ENCODE peak calls at places on chromosomes 11 and 22, in eight cellular contexts. C is anterior cingulate cortex; P is HL-60; N is nephron progenitor cell; I is stimulated activated CD8-positive, alpha-beta memory T cell treated with anti-CD3 and anti-CD28 coated beads, Interleukin-2, amount 100 ng/mL, for 48 hours; R is stimulated activated CD4-positive, alpha-beta T cell treated with anti-CD3 and anti-CD28 coated beads, TNF-alpha, amount 100 ng/mL, for 24 hours; G is NCI-H748 treated with DMSO at 0.1 percent for 48 hours; Y is LoVo. L is an unnamed sample.

GRCh38 chr11:34706709-34707461 is 86.0 kb downstream of the EHF start:
- DNase-seq in N (no peak), I (no peak), G (no peak), Y (no peak), R (no peak), P (no peak), C (no peak), L (no peak)

GRCh38 chr22:40620464-40621046 is 16.0 kb downstream of the MRTFA start:
- DNase-seq in R (no peak), N (no peak), G (no peak), I (no peak), C (no peak), P (no peak), Y (peak), L (no peak)

GRCh38 chr11:114775849-114776621 is 97.7 kb downstream of the NXPE2 start:
- DNase-seq in I (no peak), N (no peak), G (no peak), R (no peak), Y (no peak), C (peak), P (no peak), L (peak)

GRCh38 chr11:57214494-57214893 is 22.6 kb downstream of the APLNR start:
- DNase-seq in P (no peak), I (no peak), R (no peak), Y (no peak), G (no peak), C (no peak), N (no peak), L (no peak)

GRCh38 chr11:10922944-10923343 is 65.1 kb upstream of the ZBED5 start:
- DNase-seq in N (no peak), R (no peak), I (no peak), Y (no peak), C (no peak), P (no peak), G (no peak), L (no peak)

GRCh38 chr11:2275334-2276279 is 5.2 kb upstream of the ASCL2 start:
- DNase-seq in C (no peak), G (no peak), Y (no peak), N (no peak), P (no peak), I (no peak), R (no peak), L (no peak)

GRCh38 chr11:44980533-44981427 is 30.1 kb upstream of the TP53I11 start:
- DNase-seq in C (no peak), P (no peak), G (no peak), Y (no peak), I (no peak), R (no peak), N (no peak), L (no peak)

GRCh38 chr22:25966448-25966913 is 202.8 kb upstream of the SEZ6L start:
- DNase-seq in Y (no peak), R (no peak), C (no peak), P (no peak), G (no peak), I (no peak), N (peak), L (no peak)

GRCh38 chr11:19345848-19346681 is 105.3 kb upstream of the E2F8 start:
- DNase-seq in N (peak), I (no peak), Y (no peak), R (no peak), C (peak), P (no peak), G (peak), L (peak)

GRCh38 chr11:29914203-29914930 is 102.5 kb downstream of the KCNA4 start:
- DNase-seq in I (no peak), P (no peak), G (no peak), C (no peak), Y (no peak), N (no peak), R (no peak), L (no peak)

GRCh38 chr11:96067160-96067559 is 143.3 kb upstream of the MTMR2 start:
- DNase-seq in C (no peak), G (no peak), Y (no peak), P (no peak), R (no peak), N (no peak), I (no peak), L (no peak)

GRCh38 chr11:64608636-64609035 is 17.6 kb downstream of the SLC22A12 start:
- DNase-seq in C (no peak), N (no peak), Y (no peak), G (no peak), I (no peak), R (no peak), P (no peak), L (no peak)

GRCh38 chr11:34351687-34352469 is 5.9 kb downstream of the ABTB2 start:
- DNase-seq in R (no peak), C (no peak), G (no peak), I (no peak), Y (no peak), P (peak), N (no peak), L (no peak)

GRCh38 chr11:77371646-77372045 is 70.2 kb upstream of the GDPD4 start:
- DNase-seq in I (no peak), G (no peak), P (no peak), Y (no peak), N (no peak), R (no peak), C (no peak), L (peak)

GRCh38 chr22:37739611-37740049 is 42.8 kb downstream of the TRIOBP start:
- DNase-seq in N (no peak), R (no peak), G (no peak), Y (no peak), C (peak), I (no peak), P (peak), L (no peak)